ENCODE peak calls at places on chromosome 2, in eight cellular contexts. K, X, G, P, M, H, Q and I are unnamed samples.

GRCh38 chr2:203019142-203019541 is 4.5 kb downstream of the NBEAL1 start:
- DNase-seq in K (no peak), X (no peak), G (no peak), P (no peak), M (no peak), H (no peak), Q (no peak), I (no peak)

GRCh38 chr2:20211860-20212458 is 13.0 kb downstream of the SDC1 start:
- DNase-seq in K (no peak), X (no peak), G (no peak), P (no peak), M (no peak), H (no peak), Q (no peak), I (no peak)

GRCh38 chr2:80148906-80149305 is 155.6 kb downstream of the LRRTM1 start:
- DNase-seq in K (no peak), X (no peak), G (no peak), P (no peak), M (no peak), H (no peak), Q (no peak), I (no peak)

GRCh38 chr2:1511455-1511854 is 98.2 kb downstream of the TPO start:
- DNase-seq in K (no peak), X (no peak), G (no peak), P (no peak), M (no peak), H (no peak), Q (no peak), I (no peak)

GRCh38 chr2:121076501-121076820 is 208.5 kb downstream of the TFCP2L1 start:
- DNase-seq in K (no peak), X (no peak), G (no peak), P (no peak), M (no peak), H (no peak), Q (no peak), I (no peak)

GRCh38 chr2:30310955-30311354 is 79.6 kb downstream of the LBH start:
- DNase-seq in K (no peak), X (no peak), G (no peak), P (no peak), M (no peak), H (no peak), Q (no peak), I (no peak)

GRCh38 chr2:174644406-174644805 is 46.8 kb upstream of the WIPF1 start:
- DNase-seq in K (no peak), X (no peak), G (no peak), P (no peak), M (no peak), H (no peak), Q (no peak), I (no peak)

GRCh38 chr2:112003585-112003984 is 51.5 kb upstream of the TMEM87B start:
- DNase-seq in K (no peak), X (no peak), G (no peak), P (no peak), M (no peak), H (no peak), Q (no peak), I (no peak)

GRCh38 chr2:124046332-124046731 is 21.2 kb downstream of the CNTNAP5 start:
- DNase-seq in K (no peak), X (no peak), G (no peak), P (no peak), M (no peak), H (no peak), Q (no peak), I (no peak)

GRCh38 chr2:84849271-84849952 is 31.5 kb downstream of the TRABD2A start:
- DNase-seq in K (no peak), X (no peak), G (no peak), P (no peak), M (no peak), H (no peak), Q (peak), I (no peak)

GRCh38 chr2:237939251-237939650 is 27.6 kb upstream of the UBE2F start:
- DNase-seq in K (no peak), X (no peak), G (no peak), P (no peak), M (no peak), H (no peak), Q (no peak), I (no peak)

GRCh38 chr2:157160131-157160530 is 97.4 kb upstream of the GALNT5 start:
- DNase-seq in K (no peak), X (no peak), G (no peak), P (no peak), M (no peak), H (no peak), Q (no peak), I (no peak)

GRCh38 chr2:10346929-10347558 is 44.3 kb downstream of the HPCAL1 start:
- DNase-seq in K (no peak), X (no peak), G (no peak), P (no peak), M (no peak), H (no peak), Q (no peak), I (no peak)
- TF ChIP-seq CTCF in K (peak), X (no peak), G (no peak), P (no peak), M (no peak), H (no peak), Q (no peak), I (no peak)

GRCh38 chr2:125386074-125386473 is 1269.9 kb upstream of the GYPC start:
- DNase-seq in K (peak), X (no peak), G (no peak), P (no peak), M (no peak), H (no peak), Q (no peak), I (no peak)
- TF ChIP-seq CTCF in K (peak), X (no peak), G (no peak), P (no peak), M (no peak), H (no peak), Q (no peak), I (no peak)

GRCh38 chr2:218292700-218293014 is 354 bp upstream of the TMBIM1 start:
- DNase-seq in K (no peak), X (no peak), G (no peak), P (no peak), M (no peak), H (no peak), Q (no peak), I (no peak)

GRCh38 chr2:218291934-218292699 is at the start of gene TMBIM1:
- DNase-seq in K (peak), X (peak), G (peak), P (peak), M (peak), H (no peak), Q (peak), I (peak)

GRCh38 chr2:218291318-218291933 is 877 bp downstream of the TMBIM1 start:
- DNase-seq in K (no peak), X (peak), G (peak), P (no peak), M (no peak), H (no peak), Q (no peak), I (no peak)

GRCh38 chr2:218290316-218291261 is 1.7 kb downstream of the TMBIM1 start:
- DNase-seq in K (no peak), X (no peak), G (no peak), P (no peak), M (no peak), H (no peak), Q (no peak), I (no peak)

GRCh38 chr2:218289639-218290315 is 2.5 kb downstream of the TMBIM1 start:
- DNase-seq in K (no peak), X (no peak), G (peak), P (no peak), M (no peak), H (no peak), Q (peak), I (no peak)
- TF ChIP-seq CTCF in K (no peak), X (no peak), G (no peak), P (no peak), M (no peak), H (no peak), Q (no peak), I (no peak)

GRCh38 chr2:96114546-96114902 is 1.8 kb downstream of the ADRA2B start:
- DNase-seq in K (no peak), X (no peak), G (no peak), P (no peak), M (no peak), H (no peak), Q (no peak), I (no peak)

GRCh38 chr2:96113951-96114350 is 2.4 kb downstream of the ADRA2B start:
- DNase-seq in K (no peak), X (no peak), G (no peak), P (no peak), M (no peak), H (no peak), Q (no peak), I (no peak)

GRCh38 chr2:96112501-96113366 is 3.6 kb downstream of the ADRA2B start:
- DNase-seq in K (no peak), X (no peak), G (no peak), P (no peak), M (no peak), H (no peak), Q (no peak), I (no peak)

GRCh38 chr2:96111823-96112500 is 4.4 kb downstream of the ADRA2B start:
- DNase-seq in K (no peak), X (no peak), G (no peak), P (no peak), M (no peak), H (no peak), Q (no peak), I (no peak)

GRCh38 chr2:96113367-96113677 is 3.0 kb downstream of the ADRA2B start:
- DNase-seq in K (no peak), X (no peak), G (no peak), P (no peak), M (no peak), H (no peak), Q (no peak), I (no peak)
- TF ChIP-seq CTCF in K (peak), X (no peak), G (no peak), P (no peak), M (no peak), H (no peak), Q (no peak), I (no peak)

GRCh38 chr2:2843969-2844548 is 513.0 kb upstream of the MYT1L start:
- DNase-seq in K (no peak), X (no peak), G (no peak), P (no peak), M (no peak), H (no peak), Q (no peak), I (no peak)
- TF ChIP-seq CTCF in K (peak), X (no peak), G (no peak), P (peak), M (no peak), H (no peak), Q (no peak), I (no peak)

GRCh38 chr2:197499594-197500502 is at the start of the genes HSPD1 and HSPE1:
- DNase-seq in K (peak), X (peak), G (peak), P (peak), M (peak), H (peak), Q (peak), I (peak)
- TF ChIP-seq CTCF in K (no peak), X (peak), G (no peak), P (no peak), M (no peak), H (no peak), Q (no peak), I (no peak)

GRCh38 chr2:240131941-240132650 is 4.0 kb downstream of the COPS9 start:
- DNase-seq in K (peak), X (no peak), G (no peak), P (no peak), M (no peak), H (no peak), Q (no peak), I (no peak)
- TF ChIP-seq CTCF in K (peak), X (no peak), G (no peak), P (peak), M (no peak), H (no peak), Q (peak), I (no peak)